ENCODE peak calls at places on chromosomes 7 and 10, in eight cellular contexts. H is fibroblast of mammary gland, Y is cardiac muscle cell, N is transverse colon, O is lung, D is AG04450, P is psoas muscle, R is RWPE1. L is an unnamed sample.

GRCh38 chr7:75546272-75547015 is 54.3 kb downstream of the SPDYE5 start:
- DNase-seq in H (no peak), Y (no peak), N (no peak), O (no peak), D (no peak), P (no peak), R (no peak), L (no peak)

GRCh38 chr10:29862926-29863614 is 196.3 kb downstream of the JCAD start:
- DNase-seq in H (peak), Y (no peak), N (no peak), O (no peak), D (no peak), P (no peak), R (peak), L (no peak)

GRCh38 chr7:50849991-50850390 is 67.3 kb upstream of the GRB10 start:
- DNase-seq in H (no peak), Y (no peak), N (no peak), O (no peak), D (no peak), P (no peak), R (no peak), L (no peak)

GRCh38 chr10:92142512-92142911 is 148.4 kb downstream of the CPEB3 start:
- DNase-seq in H (no peak), Y (no peak), N (no peak), O (no peak), D (no peak), P (no peak), R (no peak), L (no peak)

GRCh38 chr10:80392250-80392649 is 16.1 kb upstream of the PRXL2A start:
- DNase-seq in H (no peak), Y (peak), N (no peak), O (no peak), D (no peak), P (no peak), R (no peak), L (no peak)

GRCh38 chr10:52740913-52741675 is 31.5 kb downstream of the MBL2 start:
- DNase-seq in H (peak), Y (peak), N (peak), O (no peak), D (no peak), P (peak), R (peak), L (peak)

GRCh38 chr7:149865437-149865836 is 8.3 kb upstream of the ATP6V0E2 start:
- DNase-seq in H (no peak), Y (peak), N (peak), O (no peak), D (no peak), P (no peak), R (no peak), L (no peak)

GRCh38 chr10:5216801-5217200 is 20.2 kb downstream of the AKR1C4 start:
- DNase-seq in H (no peak), Y (no peak), N (no peak), O (no peak), D (no peak), P (no peak), R (no peak), L (no peak)

GRCh38 chr10:67784584-67784983 is 53.4 kb downstream of the DNAJC12 start:
- DNase-seq in H (peak), Y (peak), N (no peak), O (no peak), D (no peak), P (no peak), R (no peak), L (no peak)

GRCh38 chr7:34869016-34869415 is 168.3 kb downstream of the DPY19L1 start:
- DNase-seq in H (no peak), Y (no peak), N (no peak), O (no peak), D (no peak), P (no peak), R (no peak), L (no peak)

GRCh38 chr10:21530168-21530567 is 3.9 kb upstream of the MLLT10 start:
- DNase-seq in H (no peak), Y (no peak), N (no peak), O (no peak), D (no peak), P (no peak), R (no peak), L (no peak)

GRCh38 chr7:112156412-112156811 is 49.8 kb downstream of the DOCK4 start:
- DNase-seq in H (no peak), Y (no peak), N (no peak), O (no peak), D (no peak), P (no peak), R (no peak), L (no peak)

GRCh38 chr7:5276611-5277010 is 6.1 kb upstream of the SLC29A4 start:
- DNase-seq in H (no peak), Y (no peak), N (no peak), O (no peak), D (no peak), P (no peak), R (no peak), L (no peak)

GRCh38 chr7:4733936-4734528 is 41.4 kb upstream of the AP5Z1 start:
- DNase-seq in H (no peak), Y (no peak), N (no peak), O (no peak), D (no peak), P (no peak), R (no peak), L (no peak)

GRCh38 chr10:98269435-98269912 is 1.5 kb upstream of the LOXL4 start:
- DNase-seq in H (peak), Y (peak), N (peak), O (peak), D (peak), P (peak), R (peak), L (no peak)

GRCh38 chr10:1519391-1519790 is 217.9 kb downstream of the ADARB2 start:
- DNase-seq in H (no peak), Y (no peak), N (no peak), O (no peak), D (no peak), P (no peak), R (no peak), L (no peak)

GRCh38 chr7:99219985-99220384 is 12.1 kb upstream of the KPNA7 start:
- DNase-seq in H (no peak), Y (no peak), N (no peak), O (no peak), D (no peak), P (no peak), R (no peak), L (no peak)

GRCh38 chr10:24168258-24169170 is 40.4 kb upstream of the KIAA1217 start:
- DNase-seq in H (no peak), Y (peak), N (no peak), O (no peak), D (no peak), P (no peak), R (no peak), L (no peak)

GRCh38 chr7:98662289-98662688 is 45.2 kb downstream of the NPTX2 start:
- DNase-seq in H (no peak), Y (no peak), N (no peak), O (no peak), D (no peak), P (no peak), R (no peak), L (no peak)

GRCh38 chr10:95456486-95456885 is 104.7 kb downstream of the SORBS1 start:
- DNase-seq in H (no peak), Y (no peak), N (no peak), O (no peak), D (no peak), P (no peak), R (peak), L (no peak)
- TF ChIP-seq CTCF in H (no peak), Y (no peak), N (no peak), O (no peak), D (no peak), P (no peak), R (no peak), L (no peak)

DNA sequence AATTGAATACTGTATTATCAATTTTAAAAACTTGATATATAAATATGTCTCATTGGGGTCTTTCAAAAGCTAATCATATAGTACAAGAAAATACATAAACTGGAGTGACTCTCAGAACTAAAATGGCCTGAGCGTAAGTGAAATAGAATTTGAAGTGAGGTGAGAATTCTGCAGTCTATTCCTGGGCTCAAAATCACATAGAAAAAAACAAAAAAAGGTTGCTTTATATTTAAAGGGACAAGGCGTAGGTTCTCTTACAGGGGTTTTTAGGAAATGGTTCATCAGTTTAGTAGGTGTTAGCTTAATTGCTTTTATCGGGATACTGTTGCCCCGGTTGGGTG is 36.7 kb upstream of the PRSS1 start:
- DNase-seq in H (no peak), Y (no peak), N (no peak), O (no peak), D (no peak), P (no peak), R (no peak), L (no peak)
- TF ChIP-seq CTCF in H (no peak), Y (no peak), N (no peak), O (no peak), D (no peak), P (no peak), R (peak), L (no peak)

DNA sequence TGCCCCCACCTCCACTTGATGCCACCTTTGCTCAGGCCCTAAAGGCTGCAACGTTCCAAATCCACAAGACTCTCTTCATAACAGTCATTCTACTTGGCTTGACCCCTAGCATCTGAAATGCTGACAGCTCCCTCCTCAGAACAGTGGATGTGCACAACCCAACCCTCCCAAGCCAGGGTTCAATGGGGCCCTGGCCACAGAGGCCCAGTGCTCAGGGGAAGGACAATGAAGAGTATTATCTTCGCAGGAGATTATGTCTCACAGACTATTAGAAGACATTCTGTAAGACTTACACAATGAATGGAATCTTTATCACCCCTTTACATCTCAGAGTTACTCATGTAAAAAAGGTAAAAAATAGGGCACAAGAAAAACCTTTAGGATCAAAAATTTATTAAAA is 20.4 kb downstream of the ERCC6 start:
- DNase-seq in H (no peak), Y (no peak), N (no peak), O (no peak), D (no peak), P (no peak), R (no peak), L (no peak)
- TF ChIP-seq CTCF in H (no peak), Y (no peak), N (no peak), O (no peak), D (no peak), P (no peak), R (no peak), L (no peak)

DNA sequence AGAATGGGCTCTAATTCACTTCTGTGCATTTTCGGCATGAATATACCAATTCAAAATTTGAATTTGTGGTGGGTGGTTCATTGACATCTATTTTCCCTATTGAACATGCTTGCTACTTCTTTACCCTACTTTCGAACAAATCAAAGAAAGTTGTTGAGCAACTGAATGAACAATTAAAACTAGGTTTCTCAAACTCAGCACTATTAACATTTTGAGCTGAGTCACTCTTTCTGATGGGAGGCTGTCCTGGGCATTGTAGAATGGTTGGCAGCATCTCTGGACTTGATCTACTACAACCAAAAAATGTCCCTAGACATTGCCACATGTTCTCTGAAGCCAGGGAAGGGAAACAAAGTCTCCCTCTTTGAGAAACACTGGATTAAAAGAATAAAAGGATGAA is 116.7 kb downstream of the COL28A1 start:
- DNase-seq in H (no peak), Y (no peak), N (no peak), O (no peak), D (no peak), P (no peak), R (no peak), L (no peak)
- TF ChIP-seq CTCF in H (no peak), Y (no peak), N (no peak), O (no peak), D (no peak), P (no peak), R (no peak), L (no peak)

GRCh38 chr10:46541735-46542566 is 14.5 kb downstream of the GPRIN2 start:
- DNase-seq in H (no peak), Y (no peak), N (peak), O (no peak), D (no peak), P (peak), R (no peak), L (no peak)

GRCh38 chr10:46540412-46541016 is 15.9 kb downstream of the GPRIN2 start:
- DNase-seq in H (no peak), Y (no peak), N (peak), O (no peak), D (no peak), P (peak), R (no peak), L (no peak)

GRCh38 chr10:46539596-46540411 is 16.7 kb downstream of the GPRIN2 start:
- DNase-seq in H (no peak), Y (peak), N (peak), O (no peak), D (peak), P (no peak), R (no peak), L (no peak)

GRCh38 chr10:46542567-46543323 is 13.7 kb downstream of the GPRIN2 start:
- DNase-seq in H (no peak), Y (no peak), N (peak), O (no peak), D (no peak), P (peak), R (no peak), L (no peak)

DNA sequence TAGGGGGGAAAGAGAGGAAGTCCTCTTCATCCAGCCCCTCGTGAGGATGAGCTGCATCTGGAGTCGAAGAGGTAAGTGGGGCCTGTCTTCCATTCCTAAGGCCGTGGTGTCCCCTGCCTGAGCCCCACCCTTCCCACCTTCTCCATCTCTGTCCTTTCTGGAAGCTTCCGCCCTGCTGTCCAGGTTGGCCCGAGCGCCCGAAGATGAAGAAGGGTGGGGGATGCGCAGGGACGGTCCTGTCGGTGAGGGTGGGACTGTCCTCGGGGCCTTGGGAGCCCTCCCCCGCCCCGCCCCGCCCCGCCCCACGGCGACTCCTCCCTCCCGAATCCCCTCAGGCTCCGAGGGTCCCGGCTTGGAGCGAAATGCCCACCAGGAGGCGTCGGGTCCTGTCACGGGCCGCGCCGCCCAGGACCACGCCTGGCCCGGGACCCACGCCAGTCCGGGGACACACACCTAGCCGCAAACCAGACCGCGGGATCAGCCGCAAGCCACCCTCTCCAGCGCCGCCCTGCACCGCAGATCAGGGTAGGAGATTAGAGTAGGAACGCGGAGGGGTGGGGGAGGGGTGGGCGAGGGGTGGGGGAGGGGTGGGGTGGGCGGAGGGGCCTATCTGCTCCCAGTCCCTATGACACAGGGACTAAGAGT is 15.3 kb downstream of the GPRIN2 start:
- DNase-seq in H (no peak), Y (peak), N (peak), O (no peak), D (no peak), P (peak), R (no peak), L (peak)
- TF ChIP-seq CTCF in H (no peak), Y (peak), N (peak), O (no peak), D (peak), P (peak), R (no peak), L (peak)

GRCh38 chr10:71725998-71726672 is 6.6 kb upstream of the C10orf105 start:
- DNase-seq in H (peak), Y (peak), N (peak), O (no peak), D (no peak), P (no peak), R (peak), L (no peak)
- TF ChIP-seq CTCF in H (peak), Y (peak), N (peak), O (no peak), D (peak), P (no peak), R (no peak), L (peak)